ENCODE peak calls at places on chromosomes 1 and 21, in seven cellular contexts. B, J, K, O, S, U and L are unnamed samples. For H3K36me3 and H3K9me3, the result is how much of the 10 kb centered on the place peaks cover.

GRCh38 chr21:34501716-34502115 is 10.3 kb downstream of the KCNE1 start:
- DNase-seq in U (no peak), S (no peak), J (no peak), O (no peak), B (no peak), K (no peak), L (no peak)

GRCh38 chr1:208747979-208748378 is 503.8 kb upstream of the PLXNA2 start:
- DNase-seq in O (no peak), J (no peak), B (no peak), K (no peak), U (no peak), S (no peak), L (no peak)

GRCh38 chr1:211332036-211332616 is 5.5 kb downstream of the TRAF5 start:
- DNase-seq in B (no peak), J (no peak), U (peak), S (no peak), O (no peak), K (no peak), L (no peak)

GRCh38 chr1:184892116-184892515 is 82.2 kb downstream of the NIBAN1 start:
- DNase-seq in K (no peak), B (no peak), J (no peak), S (peak), U (no peak), O (no peak), L (no peak)

GRCh38 chr1:93021539-93022134 is 57.4 kb upstream of the MTF2 start:
- DNase-seq in U (no peak), O (no peak), J (no peak), K (no peak), S (peak), B (no peak), L (no peak)

GRCh38 chr1:234776875-234777849 is 167.2 kb upstream of the IRF2BP2 start:
- DNase-seq in K (peak), O (no peak), J (no peak), U (peak), S (no peak), B (peak), L (no peak)

GRCh38 chr1:201310986-201311355 is 27.7 kb downstream of the PKP1 start:
- DNase-seq in B (peak), J (no peak), O (no peak), U (no peak), K (no peak), S (no peak), L (no peak)

GRCh38 chr1:44077421-44077820 is 41.2 kb upstream of the KLF17 start:
- DNase-seq in B (no peak), U (no peak), O (no peak), J (no peak), S (no peak), K (no peak), L (no peak)

GRCh38 chr1:61496501-61496900 is 228.4 kb downstream of the TM2D1 start:
- DNase-seq in K (no peak), U (no peak), J (no peak), S (no peak), O (no peak), B (no peak), L (no peak)

GRCh38 chr21:28337319-28337718 is 655.4 kb downstream of the LTN1 start:
- DNase-seq in B (no peak), S (no peak), K (no peak), O (no peak), U (no peak), J (no peak), L (no peak)

GRCh38 chr21:15775981-15776380 is 46.2 kb downstream of the USP25 start:
- DNase-seq in U (no peak), B (peak), J (no peak), S (no peak), O (no peak), K (no peak), L (no peak)

GRCh38 chr1:161258439-161259386 is at the start of gene PCP4L1:
- DNase-seq in J (no peak), K (peak), S (peak), O (peak), U (peak), B (peak), L (no peak)

GRCh38 chr1:235679005-235679404 is 29.4 kb upstream of the GNG4 start:
- DNase-seq in J (no peak), S (no peak), O (peak), B (no peak), K (peak), U (no peak), L (no peak)

GRCh38 chr1:35557118-35557610 is at the start of gene KIAA0319L:
- DNase-seq in S (no peak), U (peak), J (peak), K (peak), O (peak), B (peak), L (no peak)

GRCh38 chr1:12258272-12258671 is 28.4 kb downstream of the VPS13D start:
- DNase-seq in U (no peak), S (no peak), O (no peak), B (no peak), J (no peak), K (peak), L (no peak)

GRCh38 chr1:12251442-12251841 is 21.6 kb downstream of the VPS13D start:
- DNase-seq in K (no peak), S (no peak), B (peak), O (no peak), U (no peak), J (no peak), L (no peak)

GRCh38 chr1:12255918-12256317 is 26.1 kb downstream of the VPS13D start:
- DNase-seq in U (no peak), J (no peak), O (peak), K (no peak), B (no peak), S (no peak), L (no peak)
- H3K36me3 ChIP-seq in U (half or more), J (under half), O (half or more), K (under half), B (half or more), S (half or more), L (half or more)

DNA sequence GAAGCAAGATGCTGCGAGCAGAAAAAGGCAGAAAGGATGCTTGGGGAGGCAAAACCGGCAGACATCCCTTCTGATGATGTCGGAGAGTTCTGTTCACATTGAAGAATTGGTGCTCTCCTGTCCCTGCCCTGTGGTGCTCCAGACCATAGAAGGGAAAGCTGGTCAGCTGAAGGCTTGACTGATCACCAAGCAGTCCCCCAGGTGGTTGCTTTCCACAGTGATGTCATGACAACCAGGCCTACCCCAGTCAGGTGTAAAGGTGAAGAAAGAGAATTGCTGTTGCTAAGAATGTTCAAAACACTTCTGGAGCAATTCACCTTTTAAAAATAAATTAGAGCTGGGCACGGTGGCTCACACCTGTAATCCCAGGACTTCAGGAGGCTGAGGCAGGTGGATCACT is 59.5 kb downstream of the OPTC start:
- DNase-seq in B (no peak), U (no peak), S (no peak), K (no peak), J (no peak), O (no peak), L (no peak)
- H3K9me3 ChIP-seq in B (under half), U (under half), S (under half), K (under half), J (under half), O (under half), L (under half)

DNA sequence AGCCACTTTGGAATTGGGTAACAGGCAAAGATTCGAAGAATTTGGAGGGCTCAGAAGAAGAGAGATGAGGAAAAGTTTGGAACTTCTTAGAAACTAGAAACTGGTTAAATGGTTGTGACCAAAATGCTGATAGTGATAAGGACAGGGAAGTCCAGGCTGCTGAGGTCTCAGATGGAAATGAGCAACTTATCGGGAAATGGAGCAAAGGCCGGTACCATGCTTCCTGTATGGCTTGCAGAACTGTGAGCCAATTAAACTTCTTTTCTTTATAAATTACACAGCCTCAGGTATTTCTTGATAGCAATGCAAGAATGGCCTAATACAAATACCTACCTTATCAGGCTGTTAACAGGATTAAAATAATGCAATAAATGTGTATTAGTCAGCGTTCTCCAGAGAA is 9.4 kb upstream of the TLR5 start:
- DNase-seq in B (no peak), U (no peak), S (no peak), O (no peak), J (no peak), K (no peak), L (no peak)
- H3K36me3 ChIP-seq in B (under half), U (under half), S (under half), O (under half), J (under half), K (under half), L (under half)

GRCh38 chr1:230785643-230786405 is 38.6 kb downstream of the CAPN9 start:
- DNase-seq in K (no peak), S (no peak), O (no peak), J (no peak), B (no peak), U (no peak), L (no peak)

GRCh38 chr1:230787471-230787870 is 40.3 kb downstream of the CAPN9 start:
- DNase-seq in S (no peak), B (no peak), J (no peak), K (no peak), U (no peak), O (no peak), L (no peak)

GRCh38 chr1:230790026-230790425 is 42.8 kb downstream of the CAPN9 start:
- DNase-seq in O (no peak), J (no peak), B (no peak), K (no peak), S (no peak), U (no peak), L (no peak)

GRCh38 chr1:230791986-230792564 is 44.9 kb downstream of the CAPN9 start:
- DNase-seq in U (no peak), B (no peak), S (no peak), O (no peak), K (no peak), J (no peak), L (no peak)

DNA sequence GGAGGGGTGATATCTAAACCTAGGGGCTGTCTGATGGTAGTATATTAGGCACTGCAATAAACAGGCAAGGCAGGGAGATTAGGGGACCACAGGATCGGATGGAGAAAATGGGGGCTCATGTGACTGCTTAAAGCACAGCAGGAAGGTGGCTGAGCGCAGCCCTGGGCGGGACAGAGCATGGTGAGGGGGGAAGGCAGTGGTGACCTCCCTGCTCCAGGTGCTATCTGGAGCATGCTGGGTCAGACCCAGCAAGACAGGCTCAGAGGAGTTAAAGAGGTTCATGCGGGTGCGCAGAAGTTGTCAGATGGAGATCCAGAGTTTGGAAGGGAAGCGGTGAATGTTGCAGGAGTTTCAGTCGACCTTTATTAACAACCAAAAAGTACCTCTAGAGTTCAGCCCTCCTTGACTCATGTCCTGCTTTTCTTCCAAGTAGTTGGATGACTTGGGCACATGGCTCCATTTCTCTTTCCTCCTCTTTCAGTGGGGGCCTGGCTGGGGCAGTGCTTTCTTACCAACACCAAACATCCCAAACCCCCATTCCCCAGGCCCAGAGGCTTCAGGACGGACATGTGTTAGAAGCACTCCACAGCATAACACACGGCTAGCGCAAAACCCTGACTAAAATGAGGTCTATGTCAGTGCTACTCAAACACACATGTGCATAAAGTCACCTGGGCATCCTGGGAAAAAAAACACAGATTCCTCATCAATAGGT is 41.5 kb downstream of the CAPN9 start:
- DNase-seq in B (no peak), J (no peak), U (no peak), O (no peak), S (no peak), K (no peak), L (no peak)
- H3K9me3 ChIP-seq in B (under half), J (under half), U (under half), O (under half), S (under half), K (under half), L (under half)